ENCODE peak calls at places on chromosomes 11 and 22, in five cellular contexts. R, N, X, V and J are unnamed samples. For H3K4me1 and H3K36me3, the result is how much of the 10 kb centered on the place peaks cover.

GRCh38 chr11:36985562-36985961 is 387.5 kb upstream of the RAG2 start:
- DNase-seq in R (no peak), N (no peak), X (no peak), V (no peak), J (no peak)

GRCh38 chr22:44622147-44622427 is 79.9 kb upstream of the PRR5 start:
- DNase-seq in R (no peak), N (no peak), X (no peak), V (no peak), J (peak)

GRCh38 chr22:49967333-49968241 is 7.0 kb downstream of the PIM3 start:
- DNase-seq in R (no peak), N (peak), X (peak), V (no peak), J (peak)

GRCh38 chr11:133810766-133811165 is 34.5 kb downstream of the SPATA19 start:
- DNase-seq in R (no peak), N (no peak), X (no peak), V (no peak), J (no peak)

GRCh38 chr11:105456950-105457349 is 152.9 kb upstream of the GRIA4 start:
- DNase-seq in R (no peak), N (no peak), X (no peak), V (no peak), J (no peak)

GRCh38 chr11:1943576-1943975 is 3.6 kb upstream of the MRPL23 start:
- DNase-seq in R (no peak), N (peak), X (no peak), V (no peak), J (peak)

GRCh38 chr11:62599909-62600308 is 1.8 kb downstream of the MTA2 start:
- DNase-seq in R (no peak), N (no peak), X (no peak), V (no peak), J (no peak)

GRCh38 chr22:45972091-45972867 is 4.7 kb downstream of the WNT7B start:
- DNase-seq in R (no peak), N (no peak), X (no peak), V (no peak), J (no peak)

GRCh38 chr11:14454861-14455632 is 44.6 kb downstream of the COPB1 start:
- DNase-seq in R (no peak), N (no peak), X (no peak), V (peak), J (no peak)

GRCh38 chr11:65185869-65186341 is 4.2 kb downstream of the CAPN1 start:
- DNase-seq in R (no peak), N (no peak), X (no peak), V (no peak), J (no peak)

GRCh38 chr22:48407256-48407955 is 1420.3 kb downstream of the BRD1 start:
- DNase-seq in R (peak), N (no peak), X (no peak), V (no peak), J (no peak)

GRCh38 chr22:37069719-37070118 is 18.2 kb downstream of the KCTD17 start:
- DNase-seq in R (no peak), N (no peak), X (no peak), V (no peak), J (no peak)

GRCh38 chr11:64654439-64654838 is 63.4 kb downstream of the SLC22A12 start:
- DNase-seq in R (no peak), N (no peak), X (no peak), V (no peak), J (no peak)

GRCh38 chr11:18634140-18635032 is at the start of gene SPTY2D1:
- DNase-seq in R (peak), N (peak), X (peak), V (peak), J (peak)

GRCh38 chr11:117908959-117909610 is 20.1 kb downstream of the TMPRSS13 start:
- DNase-seq in R (no peak), N (no peak), X (no peak), V (no peak), J (no peak)

GRCh38 chr11:31419669-31420068 is 50.0 kb downstream of the DNAJC24 start:
- DNase-seq in R (no peak), N (no peak), X (no peak), V (no peak), J (no peak)

GRCh38 chr11:73360743-73361369 is 15.3 kb upstream of the RELT start:
- DNase-seq in R (no peak), N (no peak), X (no peak), V (no peak), J (no peak)

GRCh38 chr22:45686842-45687241 is 15.2 kb downstream of the ATXN10 start:
- DNase-seq in R (no peak), N (no peak), X (no peak), V (no peak), J (no peak)

GRCh38 chr22:34761111-34761510 is 304.8 kb upstream of the ISX start:
- DNase-seq in R (no peak), N (no peak), X (no peak), V (no peak), J (no peak)

GRCh38 chr11:121626507-121626875 is 173.7 kb upstream of the SORL1-AS1 start:
- DNase-seq in R (no peak), N (no peak), X (no peak), V (peak), J (no peak)

GRCh38 chr11:125950696-125951645 is 5.1 kb downstream of the VSIG10L2 start:
- DNase-seq in R (peak), N (peak), X (no peak), V (no peak), J (peak)

GRCh38 chr11:115740365-115740764 is 236.2 kb upstream of the CADM1 start:
- DNase-seq in R (no peak), N (no peak), X (no peak), V (no peak), J (no peak)

GRCh38 chr22:17875156-17875555 is 100.9 kb upstream of the BID start:
- DNase-seq in R (no peak), N (no peak), X (no peak), V (no peak), J (no peak)

GRCh38 chr11:2093575-2094353 is 45.4 kb downstream of the IGF2 start:
- DNase-seq in R (no peak), N (no peak), X (peak), V (no peak), J (peak)

GRCh38 chr11:121892863-121893262 is 223.2 kb downstream of the BLID start:
- DNase-seq in R (no peak), N (no peak), X (no peak), V (no peak), J (no peak)

GRCh38 chr11:35098850-35099249 is 40.1 kb upstream of the CD44 start:
- DNase-seq in R (no peak), N (no peak), X (no peak), V (no peak), J (no peak)

GRCh38 chr11:35101223-35101622 is 37.7 kb upstream of the CD44 start:
- DNase-seq in R (no peak), N (no peak), X (no peak), V (no peak), J (no peak)

GRCh38 chr11:35099278-35100018 is 39.5 kb upstream of the CD44 start:
- DNase-seq in R (no peak), N (no peak), X (no peak), V (no peak), J (no peak)

GRCh38 chr11:35097814-35098213 is 41.2 kb upstream of the CD44 start:
- DNase-seq in R (no peak), N (no peak), X (no peak), V (no peak), J (no peak)

GRCh38 chr11:35096737-35097136 is 42.2 kb upstream of the CD44 start:
- DNase-seq in R (no peak), N (no peak), X (no peak), V (no peak), J (no peak)
- H3K4me1 ChIP-seq in R (under half), N (under half), X (under half), V (under half), J (under half)

GRCh38 chr11:33256031-33256807 is 962 bp upstream of the HIPK3 start:
- DNase-seq in R (no peak), N (no peak), X (no peak), V (no peak), J (no peak)
- TF ChIP-seq POLR2AphosphoS5 in R (no peak), N (no peak), X (no peak), V (no peak), J (no peak)

GRCh38 chr11:67280341-67280790 is 8.7 kb upstream of the ANKRD13D start:
- DNase-seq in R (no peak), N (peak), X (no peak), V (no peak), J (peak)
- H3K36me3 ChIP-seq in R (half or more), N (half or more), X (half or more), V (half or more), J (half or more)

GRCh38 chr11:20452585-20452984 is 65.1 kb downstream of the PRMT3 start:
- DNase-seq in R (no peak), N (no peak), X (no peak), V (no peak), J (no peak)
- H3K4me1 ChIP-seq in R (under half), N (under half), X (under half), V (under half), J (under half)

DNA sequence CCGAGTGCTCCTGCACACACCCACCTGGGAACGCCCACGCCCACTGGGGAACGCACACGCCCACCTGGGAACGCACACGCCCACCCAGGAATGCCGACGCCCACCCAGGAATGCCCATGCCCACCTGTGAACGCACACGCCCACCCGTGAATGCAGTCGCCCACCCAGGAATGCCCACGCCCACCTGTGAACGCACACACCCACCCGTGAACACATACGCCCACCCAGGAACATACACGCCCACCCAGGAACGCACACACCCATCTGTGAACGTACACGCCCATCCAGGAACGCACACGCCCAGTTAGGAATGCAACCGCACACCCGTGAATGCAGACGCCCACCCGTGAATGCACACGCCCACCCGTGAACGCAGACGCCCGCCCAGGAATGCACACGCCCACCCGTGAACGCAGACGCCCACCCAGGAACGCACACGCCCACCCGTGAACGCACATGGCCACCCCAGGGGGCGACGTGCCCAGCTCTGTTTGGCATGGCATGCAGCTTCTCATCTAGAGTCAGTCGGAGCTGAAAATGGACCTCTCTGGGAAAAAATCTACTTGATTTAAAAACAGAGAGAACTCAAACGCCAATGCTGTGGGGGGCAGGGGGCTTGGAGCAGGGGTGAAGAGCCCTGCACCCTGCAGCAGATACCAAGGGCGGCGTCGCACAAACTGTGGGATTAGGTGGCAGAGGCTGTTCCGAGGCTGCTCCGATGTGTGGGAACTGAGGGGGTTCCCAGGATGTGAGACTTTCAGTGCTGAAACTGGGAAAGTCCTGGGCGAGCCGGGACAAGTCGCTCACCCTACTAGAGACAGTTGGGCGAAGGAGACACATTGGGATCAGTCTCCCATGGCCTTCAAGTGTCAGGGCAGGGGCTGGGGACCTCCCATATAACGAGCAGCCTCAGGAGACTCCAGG is 83.3 kb downstream of the MYEOV start:
- DNase-seq in R (no peak), N (no peak), X (no peak), V (no peak), J (peak)
- TF ChIP-seq POLR2AphosphoS5 in R (no peak), N (no peak), X (no peak), V (no peak), J (no peak)